ENCODE peak calls at places on chromosomes 1 and 21, in five cellular contexts. One of them, this sample, is unnamed.

GRCh38 chr1:75135829-75136142 is 1.6 kb downstream of the LHX8 start:
- DNase-seq in hippocampal formation: no peak
- DNase-seq in NCI-H774: no peak
- DNase-seq in LHCN-M2: no peak
- DNase-seq in IMR-90: no peak
- DNase-seq in this sample: peak; percentile 61

GRCh38 chr1:245091818-245092637 is 62.8 kb upstream of the KIF26B start:
- DNase-seq in hippocampal formation: no peak
- DNase-seq in NCI-H774: peak; percentile 26
- DNase-seq in LHCN-M2: peak; percentile 95
- DNase-seq in IMR-90: peak; percentile 99
- DNase-seq in this sample: no peak

GRCh38 chr1:55067022-55067781 is 27.9 kb downstream of the PCSK9 start:
- DNase-seq in hippocampal formation: peak; percentile 89
- DNase-seq in NCI-H774: no peak
- DNase-seq in LHCN-M2: no peak
- DNase-seq in IMR-90: no peak
- DNase-seq in this sample: no peak

GRCh38 chr1:168728452-168729404 is at the start of gene DPT:
- DNase-seq in hippocampal formation: no peak
- DNase-seq in NCI-H774: no peak
- DNase-seq in LHCN-M2: no peak
- DNase-seq in IMR-90: peak; percentile 9
- DNase-seq in this sample: no peak

GRCh38 chr1:164466001-164466421 is 93.0 kb upstream of the PBX1 start:
- DNase-seq in hippocampal formation: no peak
- DNase-seq in NCI-H774: no peak
- DNase-seq in LHCN-M2: no peak
- DNase-seq in IMR-90: no peak
- DNase-seq in this sample: no peak

GRCh38 chr1:116397728-116398127 is 24.7 kb downstream of the ATP1A1 start:
- DNase-seq in hippocampal formation: no peak
- DNase-seq in NCI-H774: no peak
- DNase-seq in LHCN-M2: no peak
- DNase-seq in IMR-90: no peak
- DNase-seq in this sample: no peak

GRCh38 chr1:36321119-36321951 is 2.1 kb downstream of the EVA1B start:
- DNase-seq in hippocampal formation: no peak
- DNase-seq in NCI-H774: no peak
- DNase-seq in LHCN-M2: no peak
- DNase-seq in IMR-90: peak; percentile 94
- DNase-seq in this sample: no peak

GRCh38 chr1:162357681-162358266 is 18.9 kb downstream of the SPATA46 start:
- DNase-seq in hippocampal formation: no peak
- DNase-seq in NCI-H774: peak; percentile 3
- DNase-seq in LHCN-M2: peak; percentile 70
- DNase-seq in IMR-90: peak; percentile 31
- DNase-seq in this sample: peak; percentile 29

GRCh38 chr1:91014475-91014874 is 7.4 kb downstream of the ZNF644 start:
- DNase-seq in hippocampal formation: peak; percentile 89
- DNase-seq in NCI-H774: no peak
- DNase-seq in LHCN-M2: peak; percentile 17
- DNase-seq in IMR-90: no peak
- DNase-seq in this sample: no peak

GRCh38 chr1:94274561-94274960 is 37.2 kb upstream of the ARHGAP29 start:
- DNase-seq in hippocampal formation: no peak
- DNase-seq in NCI-H774: no peak
- DNase-seq in LHCN-M2: no peak
- DNase-seq in IMR-90: no peak
- DNase-seq in this sample: no peak

GRCh38 chr21:42627527-42628289 is 25.7 kb upstream of the PDE9A start:
- DNase-seq in hippocampal formation: no peak
- DNase-seq in NCI-H774: no peak
- DNase-seq in LHCN-M2: no peak
- DNase-seq in IMR-90: no peak
- DNase-seq in this sample: no peak

GRCh38 chr1:96722161-96722908 is 751 bp downstream of the PTBP2 start:
- DNase-seq in hippocampal formation: peak; percentile 87
- DNase-seq in NCI-H774: peak; percentile 38
- DNase-seq in LHCN-M2: peak; percentile 51
- DNase-seq in IMR-90: peak; percentile 54
- DNase-seq in this sample: peak; percentile 22

GRCh38 chr1:200172311-200172710 is 144.8 kb downstream of the NR5A2 start:
- DNase-seq in hippocampal formation: no peak
- DNase-seq in NCI-H774: no peak
- DNase-seq in LHCN-M2: peak; percentile 13
- DNase-seq in IMR-90: peak; percentile 74
- DNase-seq in this sample: no peak

GRCh38 chr1:52976183-52977035 is 49.3 kb downstream of the SCP2 start:
- DNase-seq in hippocampal formation: no peak
- DNase-seq in NCI-H774: no peak
- DNase-seq in LHCN-M2: no peak
- DNase-seq in IMR-90: no peak
- DNase-seq in this sample: no peak

GRCh38 chr1:101235241-101235695 is 1.6 kb upstream of the S1PR1 start:
- DNase-seq in hippocampal formation: no peak
- DNase-seq in NCI-H774: no peak
- DNase-seq in LHCN-M2: no peak
- DNase-seq in IMR-90: no peak
- DNase-seq in this sample: no peak

GRCh38 chr1:198837276-198838021 is 198.6 kb downstream of the PTPRC start:
- DNase-seq in hippocampal formation: no peak
- DNase-seq in NCI-H774: no peak
- DNase-seq in LHCN-M2: no peak
- DNase-seq in IMR-90: no peak
- DNase-seq in this sample: no peak

GRCh38 chr21:46194374-46195334 is 10.4 kb upstream of the SPATC1L start:
- DNase-seq in hippocampal formation: no peak
- DNase-seq in NCI-H774: no peak
- DNase-seq in LHCN-M2: no peak
- DNase-seq in IMR-90: no peak
- DNase-seq in this sample: no peak

GRCh38 chr1:191320062-191320461 is 838.2 kb upstream of the RGS18 start:
- DNase-seq in hippocampal formation: no peak
- DNase-seq in NCI-H774: no peak
- DNase-seq in LHCN-M2: no peak
- DNase-seq in IMR-90: no peak
- DNase-seq in this sample: no peak

GRCh38 chr21:33721081-33721480 is 78.8 kb downstream of the ITSN1 start:
- DNase-seq in hippocampal formation: no peak
- DNase-seq in NCI-H774: no peak
- DNase-seq in LHCN-M2: no peak
- DNase-seq in IMR-90: no peak
- DNase-seq in this sample: no peak

GRCh38 chr1:168079761-168080160 is 57.0 kb downstream of the GPR161 start:
- DNase-seq in hippocampal formation: no peak
- DNase-seq in NCI-H774: no peak
- DNase-seq in LHCN-M2: peak; percentile 77
- DNase-seq in IMR-90: peak; percentile 65
- DNase-seq in this sample: no peak

GRCh38 chr1:235872270-235872669 is 5.6 kb upstream of the LYST start:
- DNase-seq in hippocampal formation: no peak
- DNase-seq in NCI-H774: no peak
- DNase-seq in LHCN-M2: no peak
- DNase-seq in IMR-90: no peak
- DNase-seq in this sample: no peak

GRCh38 chr1:5944069-5944847 is 48.0 kb downstream of the NPHP4 start:
- DNase-seq in hippocampal formation: no peak
- DNase-seq in NCI-H774: no peak
- DNase-seq in LHCN-M2: no peak
- DNase-seq in IMR-90: no peak
- DNase-seq in this sample: no peak

GRCh38 chr1:229203030-229203751 is 67.7 kb upstream of the RAB4A start:
- DNase-seq in hippocampal formation: no peak
- DNase-seq in NCI-H774: no peak
- DNase-seq in LHCN-M2: peak; percentile 72
- DNase-seq in IMR-90: peak; percentile 74
- DNase-seq in this sample: no peak

GRCh38 chr1:30856260-30856790 is 52.2 kb downstream of the SDC3 start:
- DNase-seq in hippocampal formation: no peak
- DNase-seq in NCI-H774: peak; percentile 97
- DNase-seq in LHCN-M2: no peak
- DNase-seq in IMR-90: no peak
- DNase-seq in this sample: peak; percentile 66